ENCODE peak calls at places on chromosomes 4 and X, in eight cellular contexts. P is HL-60, E is SK-N-SH, X is A549, V is HepG2, M is GM23338, C is K562, K is HCT116. A is an unnamed sample.

GRCh38 chr4:168218663-168219062 is 99.9 kb downstream of the DDX60 start:
- DNase-seq in P (no peak), E (no peak), X (no peak), V (no peak), M (no peak), C (no peak), K (no peak), A (no peak)

GRCh38 chr4:3270141-3270611 is 21.2 kb downstream of the MSANTD1 start:
- DNase-seq in P (no peak), E (peak), X (no peak), V (no peak), M (no peak), C (no peak), K (no peak), A (no peak)

GRCh38 chrX:117996918-117997480 is 119.6 kb downstream of the KLHL13 start:
- DNase-seq in P (no peak), E (peak), X (no peak), V (peak), M (peak), C (no peak), K (no peak), A (no peak)

GRCh38 chr4:2252530-2252924 is 9.4 kb downstream of the MXD4 start:
- DNase-seq in P (no peak), E (peak), X (no peak), V (no peak), M (no peak), C (no peak), K (no peak), A (no peak)

GRCh38 chr4:41746025-41746439 is 2.5 kb downstream of the PHOX2B start:
- DNase-seq in P (no peak), E (no peak), X (no peak), V (no peak), M (peak), C (no peak), K (no peak), A (no peak)

GRCh38 chr4:176549161-176549865 is 229.5 kb downstream of the SPCS3 start:
- DNase-seq in P (no peak), E (no peak), X (no peak), V (no peak), M (no peak), C (no peak), K (no peak), A (no peak)

GRCh38 chrX:32472364-32472763 is 739.0 kb downstream of the DMD start:
- DNase-seq in P (no peak), E (no peak), X (no peak), V (no peak), M (no peak), C (no peak), K (no peak), A (no peak)

GRCh38 chr4:184100297-184100885 is 117.3 kb downstream of the ENPP6 start:
- DNase-seq in P (no peak), E (peak), X (peak), V (no peak), M (peak), C (peak), K (peak), A (no peak)

GRCh38 chrX:109936114-109936513 is 66.8 kb upstream of the TMEM164 start:
- DNase-seq in P (no peak), E (no peak), X (no peak), V (no peak), M (no peak), C (no peak), K (no peak), A (no peak)

GRCh38 chrX:103585421-103586313 is at the start of gene TCEAL4:
- DNase-seq in P (no peak), E (peak), X (peak), V (no peak), M (peak), C (no peak), K (no peak), A (no peak)

GRCh38 chr4:107834241-107834856 is 9.6 kb downstream of the SGMS2 start:
- DNase-seq in P (no peak), E (no peak), X (no peak), V (no peak), M (no peak), C (no peak), K (no peak), A (no peak)

GRCh38 chr4:88335092-88335665 is 43.5 kb upstream of the HERC6 start:
- DNase-seq in P (no peak), E (no peak), X (no peak), V (peak), M (peak), C (no peak), K (no peak), A (no peak)

GRCh38 chr4:118917582-118917981 is 28.9 kb downstream of the SYNPO2 start:
- DNase-seq in P (no peak), E (no peak), X (no peak), V (no peak), M (no peak), C (no peak), K (no peak), A (no peak)

GRCh38 chr4:177485528-177485927 is 43.3 kb upstream of the AGA start:
- DNase-seq in P (no peak), E (no peak), X (no peak), V (no peak), M (no peak), C (no peak), K (no peak), A (no peak)

GRCh38 chr4:186820371-186820990 is 96.8 kb upstream of the FAT1 start:
- DNase-seq in P (no peak), E (peak), X (no peak), V (no peak), M (no peak), C (no peak), K (peak), A (no peak)

GRCh38 chr4:133969202-133969873 is 232.3 kb downstream of the PABPC4L start:
- DNase-seq in P (no peak), E (peak), X (no peak), V (no peak), M (no peak), C (no peak), K (no peak), A (no peak)

GRCh38 chrX:19814240-19814639 is 73.2 kb downstream of the SH3KBP1 start:
- DNase-seq in P (peak), E (no peak), X (no peak), V (peak), M (peak), C (no peak), K (no peak), A (no peak)

GRCh38 chr4:143745874-143746273 is 45.4 kb upstream of the FREM3 start:
- DNase-seq in P (no peak), E (no peak), X (no peak), V (no peak), M (no peak), C (no peak), K (no peak), A (no peak)

GRCh38 chr4:74410741-74411140 is 34.2 kb upstream of the AREG start:
- DNase-seq in P (no peak), E (no peak), X (no peak), V (no peak), M (no peak), C (no peak), K (no peak), A (no peak)

GRCh38 chr4:27716693-27717505 is 856.3 kb downstream of the STIM2 start:
- DNase-seq in P (no peak), E (no peak), X (no peak), V (no peak), M (peak), C (no peak), K (no peak), A (no peak)

GRCh38 chr4:144518181-144518895 is 127.6 kb upstream of the HHIP start:
- DNase-seq in P (no peak), E (no peak), X (no peak), V (no peak), M (peak), C (no peak), K (no peak), A (no peak)

GRCh38 chrX:51874123-51874522 is 19.3 kb upstream of the MAGED1 start:
- DNase-seq in P (no peak), E (no peak), X (no peak), V (no peak), M (no peak), C (no peak), K (no peak), A (no peak)

GRCh38 chr4:131339137-131339536 is 1810.0 kb upstream of the PCDH10 start:
- DNase-seq in P (no peak), E (no peak), X (no peak), V (no peak), M (no peak), C (no peak), K (no peak), A (no peak)

GRCh38 chr4:115972967-115973366 is 859.5 kb upstream of the NDST4 start:
- DNase-seq in P (no peak), E (no peak), X (no peak), V (no peak), M (peak), C (no peak), K (no peak), A (no peak)
- TF ChIP-seq REST in P (no peak), E (no peak), X (no peak), V (no peak), M (no peak), C (no peak), K (no peak), A (no peak)

DNA sequence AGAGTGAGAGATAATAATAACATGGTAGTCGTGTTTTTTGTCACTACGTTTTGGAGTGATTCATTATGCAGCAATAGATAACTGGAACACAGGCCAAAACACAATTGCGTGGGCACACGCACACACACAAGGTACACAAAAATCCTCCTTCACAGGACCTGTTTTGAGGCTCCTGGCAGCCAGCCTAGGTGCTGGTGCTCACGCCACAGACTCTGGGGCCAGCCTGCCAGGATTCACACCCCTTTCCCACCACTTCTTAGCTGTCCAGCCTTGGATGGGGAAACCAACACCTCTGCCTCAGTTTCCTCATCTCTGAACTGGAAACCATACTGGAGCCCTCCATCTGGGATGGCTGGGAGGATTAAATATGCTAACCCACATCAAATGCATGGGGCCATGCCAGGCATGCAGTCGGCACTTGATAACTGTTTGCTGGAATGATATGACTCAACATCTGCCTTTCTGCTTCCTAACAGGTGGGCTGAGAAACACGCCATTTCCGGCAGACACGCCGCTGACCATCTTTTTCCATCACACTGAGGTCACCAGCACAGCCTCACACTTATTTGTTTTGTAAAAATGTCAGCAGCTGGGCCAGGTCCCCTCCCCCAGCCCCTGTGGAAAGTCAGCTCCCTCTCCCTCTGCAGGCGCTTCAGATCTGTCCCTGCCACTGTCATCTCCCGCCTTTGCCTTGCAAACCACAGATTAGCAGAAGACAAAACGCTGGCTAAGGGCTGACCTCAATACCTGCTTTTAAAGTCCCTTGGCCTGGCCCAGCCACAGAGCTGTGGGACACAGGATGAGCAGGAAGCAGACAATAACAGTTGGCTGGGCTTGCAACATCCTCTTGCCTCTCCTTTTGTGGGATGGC is 237.5 kb downstream of the BCOR start:
- DNase-seq in P (peak), E (peak), X (peak), V (no peak), M (peak), C (peak), K (peak), A (no peak)
- TF ChIP-seq REST in P (no peak), E (no peak), X (no peak), V (no peak), M (no peak), C (no peak), K (no peak), A (no peak)

GRCh38 chr4:182384496-182385155 is 141.4 kb downstream of the TENM3 start:
- DNase-seq in P (no peak), E (no peak), X (no peak), V (no peak), M (peak), C (no peak), K (no peak), A (no peak)
- TF ChIP-seq REST in P (no peak), E (no peak), X (no peak), V (no peak), M (no peak), C (no peak), K (no peak), A (no peak)

GRCh38 chr4:160026720-160027119 is 923.8 kb downstream of the RAPGEF2 start:
- DNase-seq in P (no peak), E (no peak), X (peak), V (no peak), M (peak), C (no peak), K (peak), A (no peak)
- TF ChIP-seq REST in P (no peak), E (no peak), X (no peak), V (no peak), M (no peak), C (no peak), K (no peak), A (no peak)

GRCh38 chr4:173014113-173014558 is 154.5 kb upstream of the GALNT7 start:
- DNase-seq in P (no peak), E (peak), X (peak), V (no peak), M (peak), C (no peak), K (no peak), A (no peak)
- TF ChIP-seq REST in P (no peak), E (no peak), X (no peak), V (no peak), M (no peak), C (no peak), K (no peak), A (no peak)

GRCh38 chr4:63493265-63493664 is 916.0 kb downstream of the TECRL start:
- DNase-seq in P (no peak), E (no peak), X (no peak), V (no peak), M (no peak), C (no peak), K (no peak), A (no peak)
- TF ChIP-seq REST in P (no peak), E (no peak), X (no peak), V (no peak), M (no peak), C (no peak), K (no peak), A (no peak)

GRCh38 chrX:68820476-68821110 is 8.2 kb upstream of the EFNB1 start:
- DNase-seq in P (no peak), E (no peak), X (no peak), V (no peak), M (no peak), C (no peak), K (no peak), A (no peak)
- TF ChIP-seq REST in P (no peak), E (no peak), X (no peak), V (no peak), M (no peak), C (no peak), K (no peak), A (no peak)

A was measured in Panc1.